ENCODE peak calls at places on chromosomes 11 and 22, in six cellular contexts. F, N, T, R, A and W are unnamed samples.

GRCh38 chr22:48827228-48827810 is 1000.4 kb downstream of the BRD1 start:
- DNase-seq in F (peak), N (no peak), T (no peak), R (no peak), A (no peak), W (no peak)

GRCh38 chr11:69293819-69294505 is at the start of gene MYEOV:
- DNase-seq in F (peak), N (peak), T (no peak), R (no peak), A (peak), W (peak)

GRCh38 chr11:48005133-48005532 is 24.8 kb downstream of the PTPRJ start:
- DNase-seq in F (no peak), N (no peak), T (no peak), R (no peak), A (no peak), W (no peak)

GRCh38 chr11:70107191-70107590 is 29.1 kb downstream of the ANO1 start:
- DNase-seq in F (no peak), N (no peak), T (no peak), R (no peak), A (no peak), W (no peak)

GRCh38 chr11:60780065-60780464 is 5.1 kb upstream of the MS4A10 start:
- DNase-seq in F (peak), N (no peak), T (no peak), R (no peak), A (no peak), W (peak)

GRCh38 chr11:14503023-14503422 is 3.4 kb upstream of the COPB1 start:
- DNase-seq in F (no peak), N (no peak), T (no peak), R (no peak), A (no peak), W (no peak)

GRCh38 chr11:114262681-114263509 is 33.3 kb upstream of the NNMT start:
- DNase-seq in F (no peak), N (peak), T (peak), R (no peak), A (peak), W (peak)

GRCh38 chr11:94649925-94650623 is 82.9 kb downstream of the PIWIL4 start:
- DNase-seq in F (no peak), N (no peak), T (no peak), R (no peak), A (no peak), W (no peak)

GRCh38 chr11:68099474-68100405 is 21.4 kb downstream of the CHKA start:
- DNase-seq in F (no peak), N (peak), T (no peak), R (peak), A (no peak), W (peak)

GRCh38 chr11:57459112-57460016 is 964 bp upstream of the RTN4RL2 start:
- DNase-seq in F (peak), N (no peak), T (no peak), R (no peak), A (peak), W (no peak)

GRCh38 chr22:29339381-29340235 is 24.1 kb upstream of the RASL10A start:
- DNase-seq in F (no peak), N (no peak), T (no peak), R (no peak), A (no peak), W (no peak)

GRCh38 chr11:94800394-94800793 is 32.2 kb downstream of the AMOTL1 start:
- DNase-seq in F (no peak), N (peak), T (peak), R (peak), A (no peak), W (no peak)

GRCh38 chr11:5476184-5476819 is 12.2 kb upstream of the OR52D1 start:
- DNase-seq in F (no peak), N (peak), T (no peak), R (no peak), A (peak), W (no peak)

GRCh38 chr11:7564803-7565202 is 51.0 kb downstream of the PPFIBP2 start:
- DNase-seq in F (no peak), N (no peak), T (no peak), R (no peak), A (no peak), W (no peak)

GRCh38 chr11:77309401-77310085 is 8.1 kb upstream of the GDPD4 start:
- DNase-seq in F (no peak), N (no peak), T (no peak), R (no peak), A (no peak), W (no peak)

GRCh38 chr11:117466966-117467365 is 139.3 kb downstream of the CEP164 start:
- DNase-seq in F (no peak), N (no peak), T (no peak), R (no peak), A (no peak), W (no peak)
- TF ChIP-seq CTCF in F (no peak), N (no peak), T (no peak), R (no peak), A (no peak), W (no peak)

GRCh38 chr22:47089796-47090460 is 327.5 kb downstream of the TBC1D22A start:
- DNase-seq in F (no peak), N (no peak), T (no peak), R (no peak), A (no peak), W (no peak)
- H3K4me3 ChIP-seq in F (no peak), N (no peak), T (no peak), R (no peak), A (no peak), W (no peak)

DNA sequence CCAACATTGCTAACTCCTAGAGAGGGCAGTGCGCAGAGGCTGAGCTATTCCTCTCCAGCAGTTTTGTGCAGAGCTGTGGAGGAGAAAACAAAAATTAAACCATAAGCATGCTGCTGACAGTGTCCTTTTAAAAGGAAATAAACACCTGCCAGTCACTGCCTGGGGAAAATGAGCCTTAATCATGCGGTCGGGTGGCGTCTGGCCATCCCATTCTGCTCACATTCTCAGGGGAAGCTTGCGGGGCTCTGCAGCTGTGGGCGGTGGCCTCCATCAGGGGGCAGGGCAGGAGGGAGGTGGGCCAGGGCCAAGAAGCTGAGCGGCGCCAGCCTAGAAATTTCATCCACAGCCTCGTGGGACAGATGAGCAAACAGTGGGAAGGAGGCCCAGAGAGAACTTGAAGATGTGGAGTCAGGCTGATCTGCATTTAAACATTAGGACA is 71.0 kb upstream of the TP53I11 start:
- DNase-seq in F (peak), N (no peak), T (peak), R (peak), A (no peak), W (peak)
- TF ChIP-seq CTCF in F (no peak), N (no peak), T (no peak), R (no peak), A (no peak), W (no peak)

GRCh38 chr11:126989942-126990715 is 10.4 kb downstream of the KIRREL3 start:
- DNase-seq in F (peak), N (peak), T (peak), R (peak), A (peak), W (peak)
- H3K4me3 ChIP-seq in F (no peak), N (no peak), T (no peak), R (no peak), A (no peak), W (no peak)